ENCODE peak calls at places on chromosomes 6 and 20, in ten cellular contexts. R is hepatocyte, N is GM23338, F is cardiac muscle cell, X is DND-41, K is HFFc6, D is tibial nerve, O is fibroblast of lung, L is AG04449, U is neural crest cell. M is an unnamed sample.

GRCh38 chr20:8045946-8046345 is 26.4 kb upstream of the TMX4 start:
- DNase-seq in R (no peak), N (no peak), F (no peak), X (no peak), K (no peak), D (no peak), O (no peak), L (no peak), U (no peak), M (no peak)

GRCh38 chr6:33750244-33750991 is 3.7 kb upstream of the IP6K3 start:
- DNase-seq in R (no peak), N (no peak), F (no peak), X (no peak), K (no peak), D (no peak), O (no peak), L (no peak), U (no peak), M (no peak)

GRCh38 chr20:18403269-18403668 is 63.6 kb downstream of the DZANK1 start:
- DNase-seq in R (no peak), N (no peak), F (no peak), X (no peak), K (no peak), D (no peak), O (no peak), L (no peak), U (peak), M (no peak)

GRCh38 chr6:83615025-83615999 is 93.6 kb downstream of the SNAP91 start:
- DNase-seq in R (peak), N (peak), F (peak), X (peak), K (no peak), D (no peak), O (peak), L (peak), U (peak), M (peak)

GRCh38 chr6:144327081-144327480 is 41.9 kb downstream of the UTRN start:
- DNase-seq in R (no peak), N (peak), F (no peak), X (no peak), K (no peak), D (no peak), O (no peak), L (no peak), U (no peak), M (peak)

GRCh38 chr6:38152620-38153019 is 333.1 kb downstream of the ZFAND3 start:
- DNase-seq in R (no peak), N (no peak), F (no peak), X (no peak), K (no peak), D (no peak), O (no peak), L (no peak), U (no peak), M (no peak)

GRCh38 chr6:9623985-9624384 is 790.9 kb downstream of the TFAP2A start:
- DNase-seq in R (no peak), N (no peak), F (no peak), X (no peak), K (peak), D (no peak), O (peak), L (no peak), U (no peak), M (peak)

GRCh38 chr6:20061952-20062351 is 150.3 kb downstream of the MBOAT1 start:
- DNase-seq in R (no peak), N (no peak), F (no peak), X (no peak), K (no peak), D (no peak), O (no peak), L (no peak), U (no peak), M (no peak)

GRCh38 chr20:2237059-2237458 is 58.7 kb upstream of the TGM3 start:
- DNase-seq in R (peak), N (peak), F (peak), X (no peak), K (peak), D (peak), O (peak), L (peak), U (no peak), M (peak)

GRCh38 chr6:132300323-132300949 is 100.8 kb downstream of the MOXD1 start:
- DNase-seq in R (peak), N (peak), F (peak), X (no peak), K (peak), D (no peak), O (peak), L (no peak), U (peak), M (peak)

GRCh38 chr20:64107736-64108457 is 532 bp upstream of the NPBWR2 start:
- DNase-seq in R (no peak), N (peak), F (no peak), X (no peak), K (no peak), D (no peak), O (no peak), L (no peak), U (no peak), M (no peak)

GRCh38 chr6:142926494-142927273 is 18.3 kb downstream of the HIVEP2 start:
- DNase-seq in R (peak), N (peak), F (peak), X (peak), K (peak), D (peak), O (peak), L (no peak), U (peak), M (peak)

GRCh38 chr6:144173971-144174370 is 23.7 kb downstream of the STX11 start:
- DNase-seq in R (no peak), N (no peak), F (no peak), X (no peak), K (no peak), D (no peak), O (no peak), L (no peak), U (no peak), M (no peak)

GRCh38 chr6:1856381-1856780 is 246.7 kb downstream of the FOXC1 start:
- DNase-seq in R (peak), N (no peak), F (no peak), X (peak), K (peak), D (peak), O (peak), L (peak), U (no peak), M (peak)

GRCh38 chr6:31041372-31041974 is 31.2 kb downstream of the MUC22 start:
- DNase-seq in R (peak), N (no peak), F (no peak), X (no peak), K (no peak), D (no peak), O (no peak), L (no peak), U (no peak), M (no peak)

GRCh38 chr6:101401792-101402617 is 8.5 kb downstream of the GRIK2 start:
- DNase-seq in R (peak), N (peak), F (peak), X (no peak), K (no peak), D (no peak), O (peak), L (no peak), U (peak), M (no peak)

GRCh38 chr6:36114798-36115408 is 15.4 kb upstream of the MAPK13 start:
- DNase-seq in R (no peak), N (no peak), F (no peak), X (no peak), K (no peak), D (no peak), O (no peak), L (no peak), U (no peak), M (no peak)

GRCh38 chr6:39925931-39926290 is 8.4 kb downstream of the MOCS1 start:
- DNase-seq in R (no peak), N (no peak), F (no peak), X (no peak), K (no peak), D (no peak), O (no peak), L (no peak), U (no peak), M (no peak)

GRCh38 chr6:2478200-2478599 is 232.8 kb upstream of the GMDS start:
- DNase-seq in R (no peak), N (no peak), F (peak), X (no peak), K (no peak), D (no peak), O (peak), L (peak), U (no peak), M (peak)

GRCh38 chr6:31094389-31094881 is 17.9 kb downstream of the C6orf15 start:
- DNase-seq in R (no peak), N (no peak), F (no peak), X (peak), K (no peak), D (no peak), O (no peak), L (no peak), U (no peak), M (peak)

GRCh38 chr6:48369100-48369499 is 258.1 kb upstream of the PTCHD4 start:
- DNase-seq in R (no peak), N (no peak), F (no peak), X (no peak), K (no peak), D (no peak), O (no peak), L (no peak), U (no peak), M (no peak)

GRCh38 chr6:138387577-138388368 is 10.1 kb downstream of the SMIM28 start:
- DNase-seq in R (no peak), N (no peak), F (no peak), X (no peak), K (no peak), D (no peak), O (no peak), L (no peak), U (no peak), M (no peak)

GRCh38 chr20:44067650-44068081 is 119.3 kb downstream of the JPH2 start:
- DNase-seq in R (no peak), N (no peak), F (no peak), X (no peak), K (no peak), D (no peak), O (no peak), L (no peak), U (no peak), M (no peak)

GRCh38 chr6:51854876-51855275 is 232.5 kb downstream of the PKHD1 start:
- DNase-seq in R (no peak), N (no peak), F (no peak), X (no peak), K (no peak), D (no peak), O (no peak), L (no peak), U (no peak), M (no peak)

GRCh38 chr6:56448056-56448455 is 194.6 kb downstream of the DST start:
- DNase-seq in R (no peak), N (no peak), F (no peak), X (no peak), K (no peak), D (no peak), O (no peak), L (no peak), U (no peak), M (no peak)

GRCh38 chr6:155676346-155676745 is 220.7 kb upstream of the NOX3 start:
- DNase-seq in R (no peak), N (peak), F (no peak), X (no peak), K (no peak), D (no peak), O (no peak), L (no peak), U (no peak), M (no peak)

GRCh38 chr6:35810831-35811698 is 5.9 kb downstream of the LHFPL5 start:
- DNase-seq in R (peak), N (no peak), F (no peak), X (no peak), K (peak), D (no peak), O (peak), L (peak), U (no peak), M (peak)

GRCh38 chr20:59268827-59269226 is 31.6 kb upstream of the EDN3 start:
- DNase-seq in R (no peak), N (peak), F (peak), X (no peak), K (no peak), D (no peak), O (no peak), L (no peak), U (no peak), M (no peak)

GRCh38 chr6:125175459-125175858 is 21.9 kb downstream of the TPD52L1 start:
- DNase-seq in R (no peak), N (no peak), F (no peak), X (no peak), K (no peak), D (no peak), O (no peak), L (no peak), U (no peak), M (no peak)

GRCh38 chr20:50980071-50980681 is 21.6 kb downstream of the MOCS3 start:
- DNase-seq in R (peak), N (no peak), F (no peak), X (no peak), K (peak), D (no peak), O (peak), L (peak), U (no peak), M (peak)

GRCh38 chr6:39543117-39543516 is 182.1 kb downstream of the KIF6 start:
- DNase-seq in R (peak), N (no peak), F (no peak), X (no peak), K (no peak), D (no peak), O (peak), L (no peak), U (no peak), M (peak)

GRCh38 chr6:7953753-7954152 is 43.2 kb upstream of the TXNDC5 start:
- DNase-seq in R (no peak), N (no peak), F (no peak), X (no peak), K (no peak), D (no peak), O (no peak), L (no peak), U (no peak), M (no peak)

GRCh38 chr6:7535498-7535897 is 6.0 kb upstream of the DSP start:
- DNase-seq in R (no peak), N (no peak), F (no peak), X (no peak), K (peak), D (no peak), O (peak), L (peak), U (no peak), M (no peak)

GRCh38 chr20:61746781-61747180 is 318.9 kb downstream of the TAF4 start:
- DNase-seq in R (no peak), N (no peak), F (no peak), X (no peak), K (no peak), D (no peak), O (no peak), L (no peak), U (no peak), M (no peak)

DNA sequence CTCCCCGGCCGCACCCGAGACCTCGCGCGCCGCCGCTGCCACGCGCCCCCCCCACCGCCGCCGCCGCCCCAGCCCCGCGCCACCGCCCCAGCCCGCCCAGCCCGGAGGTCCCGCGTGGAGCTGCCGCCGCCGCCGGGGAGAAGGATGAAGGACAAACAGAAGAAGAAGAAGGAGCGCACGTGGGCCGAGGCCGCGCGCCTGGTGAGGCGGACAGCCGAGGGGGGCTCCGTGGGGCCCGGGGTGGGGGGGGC is 426 bp downstream of the ASXL1 start:
- DNase-seq in R (no peak), N (no peak), F (no peak), X (no peak), K (no peak), D (no peak), O (no peak), L (no peak), U (no peak), M (no peak)
- TF ChIP-seq CTCF in R (no peak), N (no peak), F (no peak), X (no peak), K (no peak), D (no peak), O (no peak), L (no peak), U (no peak), M (no peak)

GRCh38 chr6:63689421-63689820 is 53.8 kb downstream of the PHF3 start:
- DNase-seq in R (no peak), N (no peak), F (no peak), X (no peak), K (no peak), D (no peak), O (no peak), L (no peak), U (no peak), M (no peak)
- TF ChIP-seq CTCF in R (peak), N (no peak), F (no peak), X (no peak), K (peak), D (no peak), O (no peak), L (no peak), U (no peak), M (no peak)

DNA sequence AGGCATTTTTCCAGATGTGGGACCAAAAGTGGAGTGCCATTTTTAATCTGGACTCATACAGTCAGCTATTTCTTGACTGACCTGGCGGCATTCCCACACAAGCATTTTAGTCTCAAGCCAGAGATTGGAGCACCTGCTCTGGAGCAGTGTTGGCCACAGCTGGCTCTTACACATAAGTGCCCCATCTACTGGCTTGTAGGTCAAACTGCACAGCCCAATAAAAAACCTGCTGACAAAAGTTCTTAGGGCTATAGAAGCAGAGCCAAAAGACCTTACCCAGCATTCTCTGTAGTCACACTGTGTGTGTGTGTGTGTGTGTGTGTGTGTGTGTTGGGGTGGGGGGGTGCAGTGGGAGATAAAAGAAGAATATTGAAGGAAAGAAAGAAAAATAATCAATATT is 38.6 kb upstream of the SENP6 start:
- DNase-seq in R (peak), N (peak), F (peak), X (no peak), K (peak), D (no peak), O (peak), L (no peak), U (no peak), M (peak)
- TF ChIP-seq CTCF in R (peak), N (peak), F (peak), X (peak), K (peak), D (no peak), O (peak), L (peak), U (peak), M (peak)

GRCh38 chr20:25538838-25539665 is 46.3 kb downstream of the NINL start:
- DNase-seq in R (no peak), N (no peak), F (peak), X (no peak), K (no peak), D (no peak), O (no peak), L (no peak), U (no peak), M (no peak)

GRCh38 chr20:25541676-25542075 is 43.7 kb downstream of the NINL start:
- DNase-seq in R (no peak), N (no peak), F (no peak), X (no peak), K (no peak), D (no peak), O (peak), L (no peak), U (no peak), M (peak)

GRCh38 chr20:25539742-25540201 is 45.6 kb downstream of the NINL start:
- DNase-seq in R (no peak), N (no peak), F (no peak), X (no peak), K (no peak), D (no peak), O (peak), L (no peak), U (no peak), M (peak)

GRCh38 chr20:25537890-25538289 is 47.4 kb downstream of the NINL start:
- DNase-seq in R (no peak), N (no peak), F (no peak), X (no peak), K (no peak), D (no peak), O (no peak), L (no peak), U (no peak), M (no peak)

GRCh38 chr20:25540273-25540672 is 45.1 kb downstream of the NINL start:
- DNase-seq in R (no peak), N (peak), F (peak), X (no peak), K (peak), D (no peak), O (peak), L (no peak), U (no peak), M (peak)
- TF ChIP-seq CTCF in R (peak), N (peak), F (peak), X (peak), K (peak), D (peak), O (peak), L (peak), U (peak), M (peak)

DNA sequence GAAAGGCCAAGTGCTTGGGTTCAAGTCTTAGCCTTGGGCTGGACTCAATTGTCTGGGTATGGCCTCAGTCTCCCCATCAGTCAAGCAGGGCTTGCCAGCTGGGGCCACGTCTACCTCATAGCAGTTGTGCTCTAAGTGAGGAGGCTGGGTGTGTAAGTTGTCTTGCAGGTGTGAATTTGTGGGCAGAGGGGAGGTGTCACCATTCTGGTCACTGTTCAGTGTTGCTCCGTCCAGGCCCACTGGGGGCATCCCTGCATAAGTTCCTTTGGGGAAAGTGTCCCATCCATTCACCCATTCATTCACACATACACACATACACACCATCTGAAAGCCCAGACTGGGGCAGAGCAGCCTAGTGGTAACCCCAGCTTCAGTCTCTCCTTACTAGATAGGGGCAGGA is 36.3 kb downstream of the TFEB start:
- DNase-seq in R (no peak), N (no peak), F (no peak), X (no peak), K (no peak), D (no peak), O (no peak), L (no peak), U (no peak), M (no peak)
- TF ChIP-seq CTCF in R (no peak), N (no peak), F (no peak), X (no peak), K (no peak), D (no peak), O (no peak), L (no peak), U (no peak), M (no peak)

DNA sequence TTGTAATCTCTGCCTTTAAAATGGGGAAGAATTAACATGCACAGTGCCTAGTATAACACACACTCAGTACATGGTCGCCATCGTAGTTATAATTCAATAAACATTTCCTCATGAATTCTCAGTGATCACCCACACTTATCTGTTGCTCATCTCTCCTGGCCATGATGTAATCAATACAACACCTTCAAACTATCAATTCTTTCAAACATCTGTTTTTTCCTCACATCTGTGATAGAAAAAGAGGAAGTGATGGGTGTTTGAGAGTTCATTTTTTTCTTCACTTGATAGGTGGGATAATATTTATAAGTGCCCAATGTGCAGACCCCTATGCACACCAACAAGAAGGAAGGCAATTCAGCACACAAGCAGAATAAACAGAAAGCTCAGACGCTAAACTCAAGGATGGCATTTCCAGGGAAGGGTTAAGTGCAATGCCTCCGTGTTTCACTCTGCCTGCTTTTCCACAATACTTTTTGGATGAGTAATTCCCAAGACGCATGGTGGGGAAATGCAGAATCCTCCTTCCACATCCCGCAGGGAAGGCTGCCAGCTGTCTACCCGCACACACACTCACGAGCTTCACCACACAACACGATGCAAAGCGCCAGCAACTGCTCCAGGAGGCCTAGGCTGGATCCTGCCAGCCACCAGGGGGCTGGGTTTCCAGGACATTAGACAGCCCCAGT is 100.3 kb downstream of the GMPR start:
- DNase-seq in R (peak), N (peak), F (peak), X (no peak), K (peak), D (peak), O (peak), L (peak), U (no peak), M (peak)
- TF ChIP-seq CTCF in R (peak), N (peak), F (peak), X (peak), K (peak), D (no peak), O (peak), L (peak), U (peak), M (peak)

M was measured in cardiac fibroblast.